ENCODE peak calls at places on chromosomes 16 and 17, in nine cellular contexts. O is midbrain; A is mucosa of descending colon; K is germinal center; H is AG10803; J is ELR; W is AG04450; I is activated CD4-positive, alpha-beta T cell treated with anti-CD3 and anti-CD28 coated beads for 36 hours; R is HS-5. Z is an unnamed sample.

GRCh38 chr16:17373533-17373932 is 97.2 kb downstream of the XYLT1 start:
- DNase-seq in O (no peak), A (no peak), K (no peak), H (no peak), J (no peak), W (no peak), I (no peak), R (no peak), Z (no peak)

GRCh38 chr17:2710804-2711607 is 558 bp downstream of the CLUH start:
- DNase-seq in O (no peak), A (peak), K (peak), H (no peak), J (peak), W (no peak), I (peak), R (no peak), Z (peak)

GRCh38 chr17:6756425-6757012 is 673 bp downstream of the XAF1 start:
- DNase-seq in O (no peak), A (no peak), K (no peak), H (no peak), J (no peak), W (no peak), I (peak), R (no peak), Z (no peak)

GRCh38 chr17:50620237-50620636 is 14.4 kb upstream of the ABCC3 start:
- DNase-seq in O (no peak), A (no peak), K (no peak), H (no peak), J (no peak), W (no peak), I (no peak), R (no peak), Z (no peak)

GRCh38 chr17:17675925-17676534 is 5.2 kb upstream of the RAI1 start:
- DNase-seq in O (no peak), A (no peak), K (no peak), H (no peak), J (peak), W (no peak), I (peak), R (no peak), Z (peak)

GRCh38 chr17:49197346-49197998 is 12.9 kb downstream of the GNGT2 start:
- DNase-seq in O (no peak), A (no peak), K (no peak), H (no peak), J (peak), W (no peak), I (no peak), R (no peak), Z (peak)

GRCh38 chr16:89331371-89332109 is 114.0 kb downstream of the ZNF778 start:
- DNase-seq in O (no peak), A (no peak), K (no peak), H (peak), J (no peak), W (no peak), I (no peak), R (no peak), Z (no peak)

GRCh38 chr17:68290268-68290954 is 516 bp downstream of the SLC16A6 start:
- DNase-seq in O (no peak), A (peak), K (peak), H (no peak), J (peak), W (no peak), I (peak), R (no peak), Z (peak)

GRCh38 chr16:71669926-71670536 is 44.0 kb downstream of the MARVELD3 start:
- DNase-seq in O (no peak), A (no peak), K (no peak), H (no peak), J (no peak), W (no peak), I (no peak), R (no peak), Z (no peak)

GRCh38 chr17:75950850-75951554 is 10.2 kb upstream of the FBF1 start:
- DNase-seq in O (peak), A (no peak), K (no peak), H (peak), J (no peak), W (no peak), I (no peak), R (no peak), Z (no peak)

GRCh38 chr17:60047590-60047989 is 31.1 kb downstream of the HEATR6 start:
- DNase-seq in O (no peak), A (no peak), K (no peak), H (no peak), J (no peak), W (no peak), I (no peak), R (no peak), Z (no peak)

Z was measured in PC-3.